ENCODE peak calls at places on chromosome 1, in nine cellular contexts. U is B cell; B is bronchial epithelial cell; Q is NCI-H1105 treated with DMSO at 0.1 percent for 48 hours; P is H7; K is cerebellum; Y is skeletal muscle cell; Z is stimulated activated CD8-positive, alpha-beta memory T cell treated with anti-CD3 and anti-CD28 coated beads, Interleukin-4, amount 100 ng/mL, for 1 hour; A is GM03348. L is an unnamed sample.
A peak's percentile ranks its signal among the peaks of the same experiment; 100 is the strongest.

GRCh38 chr1:207897188-207897587 is 13.7 kb downstream of the CD34 start:
- DNase-seq in Y (no peak), K (no peak), Q (peak; percentile 31), P (peak; percentile 40), Z (no peak), B (no peak), U (no peak), A (peak; percentile 38), L (no peak)

GRCh38 chr1:65418522-65419185 is 1.8 kb upstream of the LEPR start:
- DNase-seq in Z (no peak), Q (no peak), B (peak; percentile 71), K (no peak), Y (no peak), U (no peak), P (no peak), A (no peak), L (no peak)

GRCh38 chr1:70017770-70018169 is 187.6 kb downstream of the LRRC40 start:
- DNase-seq in B (peak; percentile 1), Q (no peak), Y (no peak), K (no peak), A (no peak), U (no peak), P (no peak), Z (no peak), L (no peak)

GRCh38 chr1:21939650-21940374 is 2.7 kb upstream of the HSPG2 start:
- DNase-seq in U (no peak), Y (peak; percentile 94), A (peak; percentile 82), B (peak; percentile 97), P (no peak), Q (peak; percentile 41), K (peak; percentile 34), Z (no peak), L (peak; percentile 65)

GRCh38 chr1:84749427-84749826 is 59.2 kb upstream of the SSX2IP start:
- DNase-seq in A (no peak), Z (no peak), P (no peak), Y (no peak), U (no peak), B (peak; percentile 82), Q (no peak), K (no peak), L (peak; percentile 13)

GRCh38 chr1:167957710-167958109 is 20.8 kb upstream of the MPC2 start:
- DNase-seq in K (no peak), Z (no peak), P (no peak), B (peak; percentile 57), Y (no peak), Q (no peak), U (no peak), A (no peak), L (no peak)

GRCh38 chr1:7315316-7315715 is 455.8 kb upstream of the VAMP3 start:
- DNase-seq in A (peak; percentile 42), P (no peak), B (no peak), U (no peak), Q (no peak), Y (no peak), Z (no peak), K (no peak), L (no peak)

GRCh38 chr1:202122639-202123335 is at the start of gene GPR37L1:
- DNase-seq in B (no peak), U (no peak), Z (no peak), P (peak; percentile 94), Y (no peak), A (peak; percentile 67), Q (no peak), K (no peak), L (no peak)

GRCh38 chr1:17184161-17184665 is 20.7 kb upstream of the PADI1 start:
- DNase-seq in B (no peak), Y (no peak), A (no peak), P (peak; percentile 23), Q (no peak), U (no peak), K (no peak), Z (no peak), L (no peak)

GRCh38 chr1:29478046-29478791 is 241.9 kb downstream of the PTPRU start:
- DNase-seq in K (no peak), Q (no peak), A (no peak), P (peak; percentile 77), U (no peak), B (no peak), Z (no peak), Y (no peak), L (no peak)

L was measured in RWPE1.